ENCODE peak calls at places on chromosomes 16 and 17, in four cellular contexts. Z is A549, M is neural progenitor cell, X is K562. C is an unnamed sample.

GRCh38 chr16:84839054-84839453 is 19.3 kb downstream of the CRISPLD2 start:
- DNase-seq in X (no peak), Z (no peak), M (no peak), C (no peak)

GRCh38 chr17:19867094-19867653 is 562 bp downstream of the ULK2 start:
- DNase-seq in M (peak), Z (peak), X (no peak), C (peak)

GRCh38 chr17:32486091-32486700 is 597 bp upstream of the CDK5R1 start:
- DNase-seq in M (peak), Z (peak), X (peak), C (peak)

GRCh38 chr16:3431779-3432219 is 11.5 kb downstream of the ZNF597 start:
- DNase-seq in X (peak), Z (no peak), M (no peak), C (no peak)

GRCh38 chr16:23155445-23156049 is 6.3 kb upstream of the USP31 start:
- DNase-seq in Z (no peak), M (peak), X (no peak), C (peak)

GRCh38 chr17:16943541-16944333 is 28.2 kb downstream of the TNFRSF13B start:
- DNase-seq in X (no peak), Z (no peak), M (no peak), C (no peak)

GRCh38 chr17:77330602-77331081 is 189.9 kb downstream of the SEC14L1 start:
- DNase-seq in X (no peak), M (no peak), Z (no peak), C (no peak)

GRCh38 chr16:12010388-12011251 is 34.1 kb downstream of the SNX29 start:
- DNase-seq in X (no peak), Z (no peak), M (no peak), C (no peak)

GRCh38 chr17:75622071-75622470 is 11.2 kb upstream of the SMIM5 start:
- DNase-seq in M (no peak), Z (no peak), X (no peak), C (no peak)

GRCh38 chr16:55393976-55394375 is 70.0 kb downstream of the IRX6 start:
- DNase-seq in Z (no peak), M (no peak), X (no peak), C (no peak)

GRCh38 chr16:19555938-19556778 is 655 bp downstream of the VPS35L start:
- DNase-seq in X (peak), M (peak), Z (peak), C (peak)

GRCh38 chr17:7436556-7437368 is 1.5 kb downstream of the TMEM102 start:
- DNase-seq in Z (peak), M (peak), X (no peak), C (peak)

GRCh38 chr17:59565959-59566324 is 532 bp downstream of the DHX40 start:
- DNase-seq in M (peak), X (peak), Z (peak), C (peak)

GRCh38 chr17:2450016-2450650 is 49.3 kb upstream of the MNT start:
- DNase-seq in Z (no peak), M (no peak), X (no peak), C (no peak)

GRCh38 chr16:31134091-31134571 is 1.4 kb downstream of the PRSS8 start:
- DNase-seq in M (no peak), X (no peak), Z (no peak), C (peak)
- H3K4me3 ChIP-seq in M (peak), X (no peak), Z (no peak), C (peak)

DNA sequence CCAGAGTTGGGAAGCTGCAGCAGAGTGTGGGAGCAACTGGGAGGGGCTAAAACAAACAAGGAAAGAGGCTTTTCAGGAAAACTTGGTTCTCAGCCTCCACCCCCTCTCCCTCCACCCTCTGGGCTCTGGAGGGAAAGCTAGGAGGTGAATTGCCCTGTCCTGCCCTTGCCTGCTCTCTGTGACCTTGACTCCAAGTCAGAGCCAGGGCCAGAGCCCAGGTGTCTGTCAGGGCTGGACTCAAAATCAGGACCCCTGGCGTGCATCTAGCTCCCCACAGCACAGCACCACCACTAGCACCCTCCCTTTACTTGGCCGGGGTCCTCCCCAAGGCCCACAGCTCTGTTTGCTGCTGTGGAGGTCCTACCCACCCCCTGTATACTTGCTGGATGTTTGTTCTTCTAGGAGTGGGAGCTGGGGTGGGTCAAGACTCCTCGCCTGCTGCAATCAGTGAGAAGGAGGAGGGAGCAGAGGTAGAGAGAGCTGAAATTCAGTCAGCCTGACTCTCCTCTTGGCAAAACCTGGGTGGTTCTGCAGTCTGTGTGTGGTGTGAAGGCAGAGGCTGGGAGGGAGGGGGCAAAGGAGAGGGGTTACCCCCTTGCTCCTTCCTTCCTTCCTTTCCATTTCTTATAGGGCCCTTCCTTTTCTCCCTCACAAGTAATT is 2.8 kb upstream of the NR1D1 start:
- DNase-seq in X (no peak), Z (no peak), M (no peak), C (peak)
- H3K4me2 ChIP-seq in X (no peak), Z (peak), M (no peak), C (peak)

DNA sequence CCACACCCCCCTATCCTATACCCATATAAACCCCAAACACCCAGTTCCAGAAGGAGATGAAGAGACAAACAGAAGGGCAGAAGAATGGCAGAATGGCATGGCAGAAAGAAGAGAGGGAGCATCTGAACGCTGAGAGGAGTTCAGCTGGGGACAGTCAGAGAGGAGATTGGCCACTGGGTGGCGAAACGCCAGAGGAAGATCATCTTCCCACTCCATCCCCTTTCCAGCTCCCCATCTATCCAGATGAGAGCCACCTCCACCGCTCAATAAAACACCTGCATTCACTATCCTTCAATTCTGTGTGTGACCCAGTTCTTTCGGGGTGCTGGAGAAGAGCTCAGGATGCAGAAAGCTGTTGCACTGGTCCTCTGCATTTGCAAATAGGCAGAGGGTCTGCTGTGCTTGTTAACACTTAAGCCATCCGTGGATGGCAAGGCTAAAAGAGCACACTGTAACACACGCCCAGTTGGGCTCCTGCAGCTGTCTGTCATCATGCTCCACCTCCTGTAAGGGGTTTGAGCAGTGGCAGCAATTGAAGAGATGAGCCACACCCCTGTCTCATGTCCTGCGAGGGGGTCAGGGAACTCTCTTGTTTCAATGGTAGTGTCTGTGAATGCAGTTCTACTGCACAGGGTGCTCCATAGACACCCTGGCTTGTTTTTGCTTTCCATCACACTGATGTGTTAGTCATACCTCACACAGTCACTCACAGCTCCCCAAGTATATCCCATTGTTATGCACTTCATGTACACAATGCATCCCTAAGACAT is 1034.8 kb upstream of the RBFOX1 start:
- DNase-seq in X (no peak), M (no peak), Z (no peak), C (peak)
- H3K4me3 ChIP-seq in X (no peak), M (no peak), Z (no peak), C (no peak)

DNA sequence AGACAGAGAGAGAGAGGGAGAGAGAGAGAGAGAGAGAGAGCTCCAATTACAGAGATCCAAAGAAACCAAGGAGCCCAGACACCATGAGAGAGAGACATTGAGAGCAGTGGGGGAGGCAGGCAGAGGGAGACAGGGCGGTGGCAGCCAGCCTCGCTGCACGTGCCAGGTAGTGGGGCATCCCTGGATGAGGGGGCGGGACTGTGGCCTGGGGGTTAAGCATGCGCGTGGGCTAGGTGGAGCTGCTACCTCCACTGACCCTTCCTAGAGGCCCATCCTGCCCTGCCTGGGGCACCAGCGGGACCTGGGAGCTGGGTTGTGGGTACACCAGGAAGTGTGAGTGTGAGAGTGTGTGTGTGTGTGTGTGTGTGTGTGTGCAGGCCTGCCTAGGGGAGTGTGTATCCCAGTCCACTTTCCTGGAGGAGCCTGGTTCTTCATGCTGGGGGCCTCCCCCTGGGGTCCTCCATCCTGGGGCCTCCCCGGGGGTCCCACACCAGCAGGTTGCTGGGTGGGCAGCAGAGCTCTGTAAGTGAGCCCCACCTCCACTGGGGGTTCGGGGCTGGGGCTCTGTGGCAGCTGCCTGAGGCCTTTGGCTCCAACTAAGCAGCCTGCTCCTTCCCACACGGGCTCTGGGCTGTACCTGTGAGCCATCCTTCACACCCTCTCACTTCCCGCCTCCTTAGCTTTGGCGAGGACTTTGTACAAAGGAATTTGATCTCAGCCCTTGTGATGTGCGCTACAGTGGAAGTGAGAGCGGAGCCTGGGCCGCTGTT is 127.4 kb downstream of the IRF8 start:
- DNase-seq in Z (no peak), M (no peak), X (no peak), C (no peak)
- H3K4me2 ChIP-seq in Z (no peak), M (no peak), X (no peak), C (no peak)

DNA sequence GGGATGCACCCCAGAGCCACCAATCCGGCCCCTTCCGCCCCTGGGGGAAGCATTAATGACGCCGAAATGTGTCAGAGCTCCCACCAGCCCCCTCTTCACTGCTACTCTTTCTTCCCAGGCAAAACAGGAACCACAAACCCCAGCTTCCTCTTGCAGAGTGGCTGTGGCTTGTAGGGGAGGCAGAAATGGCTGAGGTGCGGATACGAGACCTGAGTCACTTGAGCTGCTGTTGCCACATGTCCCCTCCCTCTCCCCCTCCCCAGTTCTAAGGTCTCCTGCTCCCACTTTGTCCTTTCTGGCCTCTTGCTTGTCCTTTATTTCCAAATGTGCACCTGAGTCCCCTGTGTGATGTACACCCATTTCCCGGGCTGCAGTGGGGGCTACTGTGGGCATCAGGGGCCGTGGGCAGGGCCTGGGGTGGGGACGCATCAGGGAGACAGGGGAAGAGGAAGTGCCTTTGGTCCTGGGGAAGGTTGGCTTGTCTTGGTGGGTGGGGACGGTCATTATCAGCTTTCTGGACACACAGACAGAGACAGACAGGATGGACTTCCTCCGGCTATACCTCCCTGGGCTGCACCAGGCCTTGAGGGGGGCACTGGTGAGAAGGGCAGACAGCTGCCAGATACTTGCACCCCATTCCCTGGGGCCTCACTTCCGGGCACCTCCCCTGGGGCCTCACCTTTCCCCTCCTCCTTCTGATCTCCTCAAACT is at the start of gene APOBR:
- DNase-seq in X (peak), M (no peak), Z (no peak), C (no peak)
- H3K4me3 ChIP-seq in X (peak), M (no peak), Z (no peak), C (no peak)

DNA sequence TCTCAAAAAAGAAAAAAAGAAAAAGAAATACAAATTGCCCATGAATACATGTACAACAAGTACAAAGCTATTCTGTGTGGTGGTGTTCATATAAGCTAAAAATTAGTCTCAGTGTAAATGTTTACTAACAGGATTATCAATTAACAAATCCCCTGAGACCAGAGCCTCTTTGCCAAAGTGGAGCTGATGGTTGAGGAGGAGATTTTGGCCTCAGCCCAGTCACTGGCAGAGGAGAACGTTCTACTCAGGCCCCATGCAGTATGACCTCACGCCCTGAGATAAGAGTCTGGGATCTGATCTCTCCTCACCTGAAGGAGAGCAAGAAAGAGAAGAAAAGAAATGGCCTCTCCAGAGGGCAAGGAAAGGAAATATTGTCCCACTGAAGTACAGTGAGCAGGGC is 35.5 kb upstream of the NOL11 start:
- DNase-seq in M (no peak), Z (no peak), X (no peak), C (no peak)
- H3K4me2 ChIP-seq in M (no peak), Z (no peak), X (no peak), C (no peak)

GRCh38 chr17:78933959-78934568 is 8.9 kb upstream of the TIMP2 start:
- DNase-seq in Z (peak), X (no peak), M (peak), C (peak)
- H3K4me3 ChIP-seq in Z (peak), X (no peak), M (no peak), C (no peak)

DNA sequence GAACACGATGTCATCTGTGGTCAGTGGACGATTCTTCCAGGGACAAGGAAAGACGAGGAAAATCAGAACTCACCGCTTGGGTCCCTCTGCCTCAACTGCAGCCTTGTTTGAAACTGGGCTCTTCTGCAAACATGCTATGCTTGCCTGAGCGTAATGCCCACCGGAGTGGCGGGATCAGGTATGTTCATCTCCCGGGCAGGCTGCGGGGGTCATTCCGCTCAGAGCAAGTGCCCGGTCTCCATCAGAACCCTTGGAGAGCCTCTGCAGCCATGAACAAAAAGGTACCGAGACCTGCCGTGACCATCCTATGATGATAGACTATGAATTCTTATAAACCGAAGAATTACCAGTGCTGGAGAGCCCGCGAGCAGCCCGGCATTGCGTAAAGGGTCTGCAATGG is 64.5 kb upstream of the DNAH17 start:
- DNase-seq in X (no peak), Z (no peak), M (no peak), C (no peak)
- H3K4me2 ChIP-seq in X (no peak), Z (no peak), M (no peak), C (no peak)